ENCODE peak calls at places on chromosomes 4 and X, in nine cellular contexts. X, L, Q, Z, S, V, F, B and E are unnamed samples.

GRCh38 chrX:46617906-46618305 is 44.3 kb downstream of the CHST7 start:
- DNase-seq in Z (no peak), B (no peak), V (no peak), L (no peak), Q (no peak), S (no peak), F (no peak), X (no peak), E (no peak)

GRCh38 chrX:131827935-131828334 is 195.2 kb upstream of the STK26 start:
- DNase-seq in B (peak; percentile 58), L (no peak), V (peak; percentile 0), S (no peak), Q (peak; percentile 73), Z (no peak), X (peak; percentile 38), F (no peak), E (no peak)

GRCh38 chr4:48032721-48033120 is 16.1 kb downstream of the NIPAL1 start:
- DNase-seq in Z (no peak), F (no peak), L (no peak), S (no peak), X (no peak), B (no peak), V (no peak), Q (no peak), E (no peak)

GRCh38 chr4:154049457-154050181 is 260.7 kb upstream of the SFRP2 start:
- DNase-seq in L (no peak), Z (no peak), Q (peak; percentile 70), B (no peak), S (peak; percentile 90), V (no peak), F (peak; percentile 65), X (peak; percentile 53), E (peak; percentile 82)

GRCh38 chrX:42976729-42977366 is 198.9 kb upstream of the PPP1R2C start:
- DNase-seq in L (no peak), Q (no peak), X (no peak), B (no peak), F (no peak), V (no peak), S (no peak), Z (no peak), E (no peak)

GRCh38 chrX:40132751-40133150 is 35.0 kb upstream of the BCOR start:
- DNase-seq in F (peak; percentile 70), L (no peak), Z (no peak), V (no peak), B (no peak), Q (peak; percentile 88), S (peak; percentile 80), X (no peak), E (peak; percentile 84)

GRCh38 chrX:149628280-149628679 is 3.3 kb downstream of the TMEM185A start:
- DNase-seq in L (no peak), F (no peak), X (no peak), S (no peak), Z (no peak), B (no peak), V (no peak), Q (no peak), E (no peak)

GRCh38 chrX:3653111-3653510 is 60.3 kb downstream of the PRKX start:
- DNase-seq in X (no peak), S (no peak), Z (no peak), L (no peak), V (no peak), F (no peak), Q (no peak), B (no peak), E (no peak)

GRCh38 chrX:115233497-115234219 is at the start of gene LRCH2:
- DNase-seq in S (peak; percentile 21), B (no peak), F (no peak), L (no peak), Z (no peak), Q (peak; percentile 56), V (no peak), X (peak; percentile 14), E (peak; percentile 62)

GRCh38 chr4:169225058-169225751 is 45.6 kb downstream of the SH3RF1 start:
- DNase-seq in Q (peak; percentile 95), F (peak; percentile 93), X (no peak), B (no peak), Z (no peak), S (peak; percentile 95), L (no peak), V (peak; percentile 91), E (peak; percentile 77)

GRCh38 chr4:52635130-52635529 is 24.0 kb downstream of the USP46 start:
- DNase-seq in Z (no peak), V (no peak), S (no peak), X (no peak), Q (no peak), B (no peak), L (no peak), F (no peak), E (no peak)

GRCh38 chr4:61068025-61068424 is 132.1 kb upstream of the ADGRL3 start:
- DNase-seq in X (no peak), V (no peak), Q (no peak), B (no peak), F (no peak), S (no peak), L (no peak), Z (no peak), E (no peak)